ENCODE peak calls at places on chromosomes 2 and 18, in four cellular contexts. One of them, this sample, is unnamed.

GRCh38 chr2:232238108-232238507 is 140.4 kb upstream of the ALPP start:
- DNase-seq in HepG2: no peak
- DNase-seq in K562: no peak
- DNase-seq in GM12878: no peak
- DNase-seq in this sample: no peak

GRCh38 chr2:33616873-33617272 is 17.8 kb upstream of the FAM98A start:
- DNase-seq in K562: no peak
- DNase-seq in GM12878: peak
- DNase-seq in HepG2: no peak
- DNase-seq in this sample: no peak

GRCh38 chr2:128501700-128502099 is 183.0 kb upstream of the HS6ST1 start:
- DNase-seq in HepG2: no peak
- DNase-seq in K562: no peak
- DNase-seq in GM12878: no peak
- DNase-seq in this sample: no peak

GRCh38 chr2:158754303-158754611 is 40.9 kb upstream of the DAPL1 start:
- DNase-seq in K562: no peak
- DNase-seq in HepG2: no peak
- DNase-seq in GM12878: no peak
- DNase-seq in this sample: no peak

GRCh38 chr2:48940606-48941005 is 185.1 kb upstream of the LHCGR start:
- DNase-seq in K562: no peak
- DNase-seq in HepG2: no peak
- DNase-seq in GM12878: no peak
- DNase-seq in this sample: no peak

GRCh38 chr2:10400002-10400401 is 48.1 kb downstream of the ODC1 start:
- DNase-seq in GM12878: no peak
- DNase-seq in HepG2: no peak
- DNase-seq in K562: no peak
- DNase-seq in this sample: no peak

GRCh38 chr2:19140463-19141208 is 217.8 kb downstream of the OSR1 start:
- DNase-seq in HepG2: peak
- DNase-seq in GM12878: no peak
- DNase-seq in K562: no peak
- DNase-seq in this sample: no peak

GRCh38 chr2:173511942-173512341 is 157.3 kb downstream of the CDCA7 start:
- DNase-seq in GM12878: no peak
- DNase-seq in K562: no peak
- DNase-seq in HepG2: no peak
- DNase-seq in this sample: no peak

GRCh38 chr2:187174582-187174981 is 273.5 kb downstream of the CALCRL start:
- DNase-seq in K562: peak
- DNase-seq in HepG2: peak
- DNase-seq in GM12878: no peak
- DNase-seq in this sample: no peak

GRCh38 chr18:49949991-49950395 is 136.7 kb upstream of the ACAA2 start:
- DNase-seq in GM12878: no peak
- DNase-seq in HepG2: no peak
- DNase-seq in K562: no peak
- DNase-seq in this sample: no peak

GRCh38 chr2:195683174-195683573 is 26.1 kb downstream of the SLC39A10 start:
- DNase-seq in K562: no peak
- DNase-seq in GM12878: no peak
- DNase-seq in HepG2: no peak
- DNase-seq in this sample: no peak

GRCh38 chr2:556494-556893 is 120.7 kb downstream of the TMEM18 start:
- DNase-seq in HepG2: no peak
- DNase-seq in GM12878: no peak
- DNase-seq in K562: no peak
- DNase-seq in this sample: no peak

GRCh38 chr2:8535821-8536685 is 145.8 kb upstream of the ID2 start:
- DNase-seq in K562: no peak
- DNase-seq in HepG2: no peak
- DNase-seq in GM12878: no peak
- DNase-seq in this sample: no peak

GRCh38 chr2:196389670-196390069 is 218.3 kb upstream of the STK17B start:
- DNase-seq in HepG2: no peak
- DNase-seq in GM12878: no peak
- DNase-seq in K562: no peak
- DNase-seq in this sample: no peak

GRCh38 chr2:28676153-28676835 is 75.3 kb upstream of the PPP1CB start:
- DNase-seq in GM12878: no peak
- DNase-seq in HepG2: no peak
- DNase-seq in K562: no peak
- DNase-seq in this sample: no peak

GRCh38 chr2:215979615-215980014 is 33.7 kb downstream of the MREG start:
- DNase-seq in HepG2: no peak
- DNase-seq in GM12878: no peak
- DNase-seq in K562: no peak
- DNase-seq in this sample: no peak

GRCh38 chr18:74862094-74862493 is 264.4 kb downstream of the ZNF407 start:
- DNase-seq in GM12878: no peak
- DNase-seq in HepG2: no peak
- DNase-seq in K562: no peak
- DNase-seq in this sample: no peak

GRCh38 chr2:106192752-106193490 is 1.2 kb downstream of the UXS1 start:
- DNase-seq in HepG2: peak
- DNase-seq in GM12878: peak
- DNase-seq in K562: no peak
- DNase-seq in this sample: no peak

GRCh38 chr18:51134721-51135120 is 62.8 kb downstream of the MEX3C start:
- DNase-seq in GM12878: no peak
- DNase-seq in K562: no peak
- DNase-seq in HepG2: no peak
- DNase-seq in this sample: no peak

GRCh38 chr18:37272841-37273240 is 292.8 kb downstream of the CELF4 start:
- DNase-seq in HepG2: no peak
- DNase-seq in K562: no peak
- DNase-seq in GM12878: no peak
- DNase-seq in this sample: no peak
- TF ChIP-seq ETV6 in HepG2: no peak
- TF ChIP-seq ETV6 in K562: no peak
- TF ChIP-seq ETV6 in GM12878: no peak
- TF ChIP-seq ETV6 in this sample: no peak

DNA sequence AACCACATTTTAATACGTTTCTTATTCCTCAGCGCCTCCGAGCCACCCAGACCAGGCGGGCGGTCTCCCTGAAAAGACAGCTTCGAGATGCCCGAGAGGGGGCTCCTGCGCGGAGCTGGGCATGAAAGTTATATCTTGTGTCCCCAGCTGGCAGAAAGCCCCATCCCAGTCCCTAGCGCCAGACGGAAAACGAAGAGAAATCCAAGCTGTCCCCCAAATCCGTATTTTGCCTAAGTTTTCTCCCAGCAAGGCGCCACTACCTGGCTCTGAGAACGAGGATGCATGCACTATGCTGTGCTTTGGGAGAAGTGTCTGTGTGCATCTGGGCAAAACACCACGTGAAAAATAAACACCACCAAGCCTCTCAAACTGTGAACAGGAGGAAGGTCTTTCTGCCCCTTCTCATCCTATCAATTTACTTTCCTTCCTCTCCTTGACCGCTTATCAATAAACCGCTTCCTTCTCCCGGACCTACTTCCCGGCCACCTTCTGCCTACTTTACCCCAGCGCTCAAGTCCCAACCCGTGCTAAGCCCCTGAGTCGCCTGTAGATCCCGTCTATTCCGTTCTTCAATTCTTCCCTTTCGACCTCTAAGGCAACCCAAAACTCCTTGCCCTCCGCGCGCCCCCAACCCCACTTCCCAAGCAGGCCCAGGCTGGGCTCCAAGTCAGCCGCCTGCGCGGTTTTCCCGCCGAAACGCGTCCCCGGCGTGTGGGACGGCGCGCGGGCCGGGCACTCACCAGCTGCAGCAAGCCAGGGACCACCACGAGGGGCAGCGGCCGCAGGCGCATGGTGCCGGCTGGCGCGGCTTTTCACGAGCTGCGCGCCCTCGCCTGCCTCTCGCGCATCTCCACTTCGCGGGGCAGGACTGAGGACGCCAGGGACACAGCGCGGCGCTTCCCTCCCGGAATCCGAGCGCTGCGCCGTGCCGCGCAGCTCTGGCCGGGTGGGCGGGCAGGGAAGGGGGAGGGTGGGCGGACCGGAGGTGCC is at the start of gene NXPH2:
- DNase-seq in K562: no peak
- DNase-seq in HepG2: no peak
- DNase-seq in GM12878: no peak
- DNase-seq in this sample: peak
- TF ChIP-seq ATF2 in K562: no peak
- TF ChIP-seq ATF2 in HepG2: no peak
- TF ChIP-seq ATF2 in GM12878: no peak
- TF ChIP-seq ATF2 in this sample: no peak

GRCh38 chr18:80232030-80232429 is 15.3 kb downstream of the PARD6G start:
- DNase-seq in HepG2: no peak
- DNase-seq in GM12878: no peak
- DNase-seq in K562: no peak
- DNase-seq in this sample: no peak
- TF ChIP-seq ETV6 in HepG2: no peak
- TF ChIP-seq ETV6 in GM12878: no peak
- TF ChIP-seq ETV6 in K562: no peak
- TF ChIP-seq ETV6 in this sample: no peak

GRCh38 chr2:188770296-188770695 is 203.9 kb upstream of the COL3A1 start:
- DNase-seq in K562: no peak
- DNase-seq in GM12878: no peak
- DNase-seq in HepG2: no peak
- DNase-seq in this sample: no peak

GRCh38 chr2:188766086-188766856 is 207.9 kb upstream of the COL3A1 start:
- DNase-seq in GM12878: no peak
- DNase-seq in HepG2: no peak
- DNase-seq in K562: no peak
- DNase-seq in this sample: no peak

DNA sequence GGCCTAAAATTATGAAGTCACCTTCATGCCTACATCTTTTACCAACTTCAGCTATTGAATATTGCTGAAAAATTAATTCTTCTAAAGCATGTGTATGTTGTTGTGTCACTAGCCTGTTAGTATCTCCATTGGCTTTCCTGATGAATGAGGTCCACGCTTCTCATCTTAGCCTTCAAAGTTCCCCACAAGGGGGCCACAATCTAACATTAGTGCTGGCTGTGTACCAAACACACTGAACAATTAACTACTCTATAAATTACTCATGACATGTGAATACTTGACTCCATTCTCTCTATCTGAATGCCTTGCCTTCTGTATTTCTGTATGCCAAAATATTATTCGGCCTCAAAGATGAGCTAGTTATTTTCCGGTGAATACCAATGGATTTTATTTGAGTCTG is 208.7 kb upstream of the COL3A1 start:
- DNase-seq in HepG2: peak
- DNase-seq in K562: peak
- DNase-seq in GM12878: no peak
- DNase-seq in this sample: peak
- TF ChIP-seq ATF2 in HepG2: no peak
- TF ChIP-seq ATF2 in K562: no peak
- TF ChIP-seq ATF2 in GM12878: no peak
- TF ChIP-seq ATF2 in this sample: no peak

DNA sequence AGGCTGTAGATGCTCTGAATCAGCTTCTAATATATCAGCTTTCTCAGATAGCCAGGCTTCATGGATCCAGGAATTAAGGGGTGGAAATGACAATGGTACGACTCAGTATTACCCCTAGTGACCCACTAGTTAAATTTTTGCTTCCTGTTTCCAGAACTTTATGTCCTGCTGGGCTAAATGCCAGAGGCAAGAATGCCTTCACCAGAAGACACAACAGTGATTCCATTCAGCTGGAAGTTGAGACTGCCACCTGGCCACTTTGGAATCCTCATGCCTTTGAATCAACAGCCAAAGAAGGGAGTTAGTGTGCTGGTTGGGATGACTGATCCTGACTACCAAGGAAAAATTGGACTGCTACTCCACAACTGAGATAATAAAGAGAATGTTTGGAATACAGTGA is 239.1 kb downstream of the ASXL3 start:
- DNase-seq in GM12878: no peak
- DNase-seq in K562: no peak
- DNase-seq in HepG2: no peak
- DNase-seq in this sample: no peak
- TF ChIP-seq ETV6 in GM12878: no peak
- TF ChIP-seq ETV6 in K562: no peak
- TF ChIP-seq ETV6 in HepG2: no peak
- TF ChIP-seq ETV6 in this sample: no peak

GRCh38 chr2:218282173-218282991 is 9.9 kb downstream of the TMBIM1 start:
- DNase-seq in GM12878: no peak
- DNase-seq in K562: no peak
- DNase-seq in HepG2: no peak
- DNase-seq in this sample: no peak
- TF ChIP-seq ATF2 in GM12878: no peak
- TF ChIP-seq ATF2 in K562: no peak
- TF ChIP-seq ATF2 in HepG2: no peak
- TF ChIP-seq ATF2 in this sample: no peak

GRCh38 chr18:13558790-13559189 is 167.6 kb downstream of the FAM210A start:
- DNase-seq in GM12878: no peak
- DNase-seq in K562: no peak
- DNase-seq in HepG2: no peak
- DNase-seq in this sample: no peak
- TF ChIP-seq ETV6 in GM12878: no peak
- TF ChIP-seq ETV6 in K562: no peak
- TF ChIP-seq ETV6 in HepG2: no peak
- TF ChIP-seq ETV6 in this sample: no peak